ENCODE peak calls at places on chromosomes 16 and 17, in six cellular contexts. One of them, this sample, is unnamed.

GRCh38 chr16:70258946-70259345 is 7.2 kb upstream of the EXOSC6 start:
- DNase-seq in mesenchymal stem cell: no peak
- DNase-seq in astrocyte: no peak
- DNase-seq in GM23338: no peak
- DNase-seq in HepG2: no peak
- DNase-seq in fibroblast of lung: no peak
- DNase-seq in this sample: no peak

GRCh38 chr17:28112199-28112995 is 69.9 kb downstream of the NLK start:
- DNase-seq in mesenchymal stem cell: peak
- DNase-seq in astrocyte: peak
- DNase-seq in GM23338: no peak
- DNase-seq in HepG2: no peak
- DNase-seq in fibroblast of lung: peak
- DNase-seq in this sample: no peak

GRCh38 chr17:72342582-72343527 is 222.0 kb downstream of the SOX9 start:
- DNase-seq in mesenchymal stem cell: no peak
- DNase-seq in astrocyte: peak
- DNase-seq in GM23338: peak
- DNase-seq in HepG2: no peak
- DNase-seq in fibroblast of lung: peak
- DNase-seq in this sample: no peak

GRCh38 chr16:48535831-48536599 is 74.0 kb downstream of the N4BP1 start:
- DNase-seq in mesenchymal stem cell: peak
- DNase-seq in astrocyte: no peak
- DNase-seq in GM23338: peak
- DNase-seq in HepG2: peak
- DNase-seq in fibroblast of lung: peak
- DNase-seq in this sample: no peak

GRCh38 chr17:16486373-16487250 is 5.4 kb downstream of the LRRC75A start:
- DNase-seq in mesenchymal stem cell: peak
- DNase-seq in astrocyte: peak
- DNase-seq in GM23338: peak
- DNase-seq in HepG2: no peak
- DNase-seq in fibroblast of lung: peak
- DNase-seq in this sample: peak

GRCh38 chr17:58245428-58246103 is 7.2 kb downstream of the LPO start:
- DNase-seq in mesenchymal stem cell: no peak
- DNase-seq in astrocyte: no peak
- DNase-seq in GM23338: no peak
- DNase-seq in HepG2: peak
- DNase-seq in fibroblast of lung: no peak
- DNase-seq in this sample: no peak

GRCh38 chr17:43576563-43577229 is 30.6 kb upstream of the ETV4 start:
- DNase-seq in mesenchymal stem cell: peak
- DNase-seq in astrocyte: no peak
- DNase-seq in GM23338: peak
- DNase-seq in HepG2: peak
- DNase-seq in fibroblast of lung: peak
- DNase-seq in this sample: peak

GRCh38 chr17:29019475-29020181 is 13.8 kb upstream of the SEZ6 start:
- DNase-seq in mesenchymal stem cell: no peak
- DNase-seq in astrocyte: no peak
- DNase-seq in GM23338: peak
- DNase-seq in HepG2: no peak
- DNase-seq in fibroblast of lung: no peak
- DNase-seq in this sample: peak

GRCh38 chr17:65039349-65039988 is 17.1 kb downstream of the GNA13 start:
- DNase-seq in mesenchymal stem cell: no peak
- DNase-seq in astrocyte: no peak
- DNase-seq in GM23338: no peak
- DNase-seq in HepG2: no peak
- DNase-seq in fibroblast of lung: no peak
- DNase-seq in this sample: peak

GRCh38 chr16:65201446-65202010 is 79.7 kb upstream of the CDH11 start:
- DNase-seq in mesenchymal stem cell: no peak
- DNase-seq in astrocyte: no peak
- DNase-seq in GM23338: no peak
- DNase-seq in HepG2: no peak
- DNase-seq in fibroblast of lung: no peak
- DNase-seq in this sample: no peak

GRCh38 chr17:56830726-56831363 is 2.9 kb downstream of the C17orf67 start:
- DNase-seq in mesenchymal stem cell: no peak
- DNase-seq in astrocyte: no peak
- DNase-seq in GM23338: no peak
- DNase-seq in HepG2: no peak
- DNase-seq in fibroblast of lung: no peak
- DNase-seq in this sample: no peak

GRCh38 chr17:67246648-67247415 is 1.8 kb upstream of the HELZ start:
- DNase-seq in mesenchymal stem cell: peak
- DNase-seq in astrocyte: peak
- DNase-seq in GM23338: peak
- DNase-seq in HepG2: peak
- DNase-seq in fibroblast of lung: peak
- DNase-seq in this sample: peak

GRCh38 chr16:62167551-62167950 is 131.3 kb upstream of the CDH8 start:
- DNase-seq in mesenchymal stem cell: no peak
- DNase-seq in astrocyte: no peak
- DNase-seq in GM23338: no peak
- DNase-seq in HepG2: no peak
- DNase-seq in fibroblast of lung: no peak
- DNase-seq in this sample: no peak

GRCh38 chr17:79802736-79803420 is 6.0 kb upstream of the CBX8 start:
- DNase-seq in mesenchymal stem cell: no peak
- DNase-seq in astrocyte: no peak
- DNase-seq in GM23338: peak
- DNase-seq in HepG2: no peak
- DNase-seq in fibroblast of lung: no peak
- DNase-seq in this sample: no peak

GRCh38 chr16:14487579-14487978 is 142.5 kb downstream of the PARN start:
- DNase-seq in mesenchymal stem cell: no peak
- DNase-seq in astrocyte: no peak
- DNase-seq in GM23338: no peak
- DNase-seq in HepG2: no peak
- DNase-seq in fibroblast of lung: no peak
- DNase-seq in this sample: no peak

DNA sequence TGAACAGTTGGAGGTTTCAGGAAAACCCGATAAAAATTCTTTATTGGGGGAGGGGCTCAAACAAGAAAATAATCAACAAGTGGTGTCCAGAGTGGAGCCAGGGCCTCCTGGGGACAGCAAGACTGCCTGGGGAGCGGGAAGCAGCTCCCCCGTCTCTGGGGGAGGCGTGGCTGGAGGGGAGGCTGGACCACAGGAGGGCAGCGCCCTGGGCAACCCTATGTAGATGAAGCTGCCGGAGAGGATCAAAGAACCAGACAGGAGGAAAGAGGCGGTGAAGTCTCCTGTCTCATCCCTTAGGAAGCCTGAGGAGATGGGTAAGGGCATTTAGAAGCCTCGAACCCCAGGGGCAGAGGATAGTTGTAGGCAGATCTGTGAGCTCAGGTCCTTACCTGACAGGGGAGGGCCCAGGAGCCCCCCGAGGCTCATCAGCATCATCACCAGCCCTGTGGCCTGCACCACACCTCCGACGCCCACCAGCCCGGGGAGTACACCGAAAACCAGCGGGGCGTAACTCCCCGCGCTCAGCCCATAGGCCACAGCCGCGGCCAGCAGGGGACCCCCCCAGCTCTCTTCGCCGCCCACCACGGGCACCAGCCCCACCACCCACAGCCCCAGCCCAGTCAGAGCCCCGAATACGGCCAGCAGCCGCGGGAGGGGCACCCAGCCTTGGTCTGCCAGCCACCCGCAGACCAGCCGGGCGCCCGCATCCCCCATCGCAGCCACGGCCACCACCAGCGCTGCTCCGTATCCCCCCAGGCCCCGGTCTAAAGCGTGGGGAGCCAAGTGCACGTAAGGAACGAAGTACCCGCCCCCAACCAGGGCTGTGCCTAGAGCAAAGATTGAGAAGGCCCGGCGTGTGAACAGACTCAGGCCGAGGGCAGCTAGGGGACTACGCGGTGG is 2.0 kb downstream of the SLC16A11 start:
- DNase-seq in mesenchymal stem cell: no peak
- DNase-seq in astrocyte: no peak
- DNase-seq in GM23338: peak
- DNase-seq in HepG2: no peak
- DNase-seq in fibroblast of lung: no peak
- DNase-seq in this sample: no peak
- H2AFZ ChIP-seq in mesenchymal stem cell: no peak
- H2AFZ ChIP-seq in astrocyte: no peak
- H2AFZ ChIP-seq in GM23338: peak
- H2AFZ ChIP-seq in HepG2: no peak
- H2AFZ ChIP-seq in fibroblast of lung: no peak
- H2AFZ ChIP-seq in this sample: no peak

GRCh38 chr16:67169011-67169451 is 1.3 kb upstream of the NOL3 start:
- DNase-seq in mesenchymal stem cell: no peak
- DNase-seq in astrocyte: no peak
- DNase-seq in GM23338: peak
- DNase-seq in HepG2: no peak
- DNase-seq in fibroblast of lung: no peak
- DNase-seq in this sample: no peak
- H3K4me2 ChIP-seq in mesenchymal stem cell: no peak
- H3K4me2 ChIP-seq in astrocyte: no peak
- H3K4me2 ChIP-seq in GM23338: peak
- H3K4me2 ChIP-seq in HepG2: peak
- H3K4me2 ChIP-seq in fibroblast of lung: no peak
- H3K4me2 ChIP-seq in this sample: peak

DNA sequence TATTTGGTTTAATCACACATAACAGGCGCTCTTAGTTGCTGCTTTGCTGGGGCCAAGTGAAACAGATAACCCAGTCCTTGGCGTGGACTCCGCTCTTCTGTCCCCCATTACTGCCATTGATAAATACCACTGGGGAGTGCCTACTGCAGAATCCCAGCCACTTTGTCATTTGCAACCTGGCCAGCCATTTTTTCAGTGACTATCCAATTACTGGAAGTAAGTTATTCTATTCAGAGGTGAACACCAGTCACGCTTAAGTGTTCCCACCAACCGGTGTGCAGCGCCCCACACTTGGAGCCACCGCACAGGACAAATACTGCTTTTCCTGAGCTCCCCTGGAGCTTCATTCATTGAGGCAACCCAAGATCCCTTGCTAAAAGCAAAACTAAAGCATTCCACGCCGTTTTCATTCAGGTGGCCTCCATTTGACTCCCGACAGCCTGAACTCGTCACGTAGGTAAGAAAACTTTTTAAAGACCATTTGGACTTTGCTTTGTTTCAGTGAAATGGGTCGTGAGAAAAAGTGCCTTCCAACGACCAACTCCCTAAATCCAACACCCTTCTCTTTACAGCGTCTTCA is 1.8 kb downstream of the USP7 start:
- DNase-seq in mesenchymal stem cell: peak
- DNase-seq in astrocyte: no peak
- DNase-seq in GM23338: no peak
- DNase-seq in HepG2: peak
- DNase-seq in fibroblast of lung: peak
- DNase-seq in this sample: peak
- H2AFZ ChIP-seq in mesenchymal stem cell: no peak
- H2AFZ ChIP-seq in astrocyte: no peak
- H2AFZ ChIP-seq in GM23338: no peak
- H2AFZ ChIP-seq in HepG2: no peak
- H2AFZ ChIP-seq in fibroblast of lung: no peak
- H2AFZ ChIP-seq in this sample: no peak

GRCh38 chr16:85461814-85462404 is 151.2 kb upstream of the GSE1 start:
- DNase-seq in mesenchymal stem cell: peak
- DNase-seq in astrocyte: peak
- DNase-seq in GM23338: peak
- DNase-seq in HepG2: no peak
- DNase-seq in fibroblast of lung: peak
- DNase-seq in this sample: no peak

GRCh38 chr16:85464342-85465305 is 148.5 kb upstream of the GSE1 start:
- DNase-seq in mesenchymal stem cell: no peak
- DNase-seq in astrocyte: no peak
- DNase-seq in GM23338: no peak
- DNase-seq in HepG2: no peak
- DNase-seq in fibroblast of lung: no peak
- DNase-seq in this sample: no peak

GRCh38 chr16:85463672-85464071 is 149.4 kb upstream of the GSE1 start:
- DNase-seq in mesenchymal stem cell: no peak
- DNase-seq in astrocyte: no peak
- DNase-seq in GM23338: no peak
- DNase-seq in HepG2: no peak
- DNase-seq in fibroblast of lung: no peak
- DNase-seq in this sample: no peak

GRCh38 chr16:85462405-85463227 is 150.5 kb upstream of the GSE1 start:
- DNase-seq in mesenchymal stem cell: peak
- DNase-seq in astrocyte: no peak
- DNase-seq in GM23338: peak
- DNase-seq in HepG2: no peak
- DNase-seq in fibroblast of lung: no peak
- DNase-seq in this sample: no peak

GRCh38 chr16:85463228-85463611 is 149.9 kb upstream of the GSE1 start:
- DNase-seq in mesenchymal stem cell: no peak
- DNase-seq in astrocyte: no peak
- DNase-seq in GM23338: peak
- DNase-seq in HepG2: no peak
- DNase-seq in fibroblast of lung: no peak
- DNase-seq in this sample: no peak
- H3K4me2 ChIP-seq in mesenchymal stem cell: peak
- H3K4me2 ChIP-seq in astrocyte: peak
- H3K4me2 ChIP-seq in GM23338: peak
- H3K4me2 ChIP-seq in HepG2: peak
- H3K4me2 ChIP-seq in fibroblast of lung: no peak
- H3K4me2 ChIP-seq in this sample: no peak

DNA sequence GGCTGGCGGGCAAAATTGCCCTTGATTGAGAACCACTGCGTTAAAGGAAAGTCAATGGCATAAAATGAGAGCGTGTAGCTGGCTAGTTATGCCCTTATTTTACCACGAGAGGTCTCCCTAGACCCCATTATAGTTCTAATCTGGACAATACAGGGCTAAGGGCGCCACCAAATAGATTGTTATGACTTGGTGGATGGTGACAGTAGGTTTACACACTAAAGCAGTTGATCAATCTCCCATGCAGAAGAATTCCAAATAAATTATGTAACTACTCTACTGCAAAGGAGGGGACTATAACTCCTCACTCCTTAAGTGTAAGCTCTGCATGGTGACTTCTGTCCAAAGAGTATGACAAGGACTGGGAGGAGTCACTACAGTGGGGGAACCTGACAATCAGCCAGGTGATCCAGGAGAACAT is 20.4 kb upstream of the YPEL2 start:
- DNase-seq in mesenchymal stem cell: peak
- DNase-seq in astrocyte: peak
- DNase-seq in GM23338: peak
- DNase-seq in HepG2: peak
- DNase-seq in fibroblast of lung: no peak
- DNase-seq in this sample: peak
- H2AFZ ChIP-seq in mesenchymal stem cell: no peak
- H2AFZ ChIP-seq in astrocyte: no peak
- H2AFZ ChIP-seq in GM23338: no peak
- H2AFZ ChIP-seq in HepG2: no peak
- H2AFZ ChIP-seq in fibroblast of lung: no peak
- H2AFZ ChIP-seq in this sample: no peak

This sample was measured in PC-9.